ENCODE peak calls at places on chromosomes 1 and 21, in five cellular contexts. S is cardiac muscle cell, M is stomach, B is endothelial cell of umbilical vein, P is left lung. W is an unnamed sample.

GRCh38 chr1:161185282-161185682 is 8.0 kb upstream of the B4GALT3 start:
- DNase-seq in S (peak), M (peak), B (peak), P (peak), W (peak)

GRCh38 chr1:1430114-1430982 is 5.1 kb upstream of the VWA1 start:
- DNase-seq in S (peak), M (peak), B (peak), P (peak), W (peak)

GRCh38 chr1:195097316-195097715 is 1510.9 kb downstream of the KCNT2 start:
- DNase-seq in S (no peak), M (no peak), B (no peak), P (no peak), W (peak)

GRCh38 chr1:1440941-1441888 is 5.7 kb downstream of the VWA1 start:
- DNase-seq in S (peak), M (peak), B (peak), P (no peak), W (no peak)

GRCh38 chr1:210222288-210223006 is 10.1 kb upstream of the SERTAD4 start:
- DNase-seq in S (peak), M (peak), B (no peak), P (peak), W (peak)

GRCh38 chr1:30405081-30405480 is 318.3 kb downstream of the MATN1 start:
- DNase-seq in S (no peak), M (peak), B (no peak), P (peak), W (no peak)

GRCh38 chr21:25912402-25912746 is 177.6 kb downstream of the GABPA start:
- DNase-seq in S (no peak), M (no peak), B (no peak), P (no peak), W (no peak)

GRCh38 chr1:172638885-172639831 is 19.7 kb upstream of the FASLG start:
- DNase-seq in S (peak), M (no peak), B (no peak), P (no peak), W (peak)

GRCh38 chr21:35044770-35045538 is 4.1 kb downstream of the RUNX1 start:
- DNase-seq in S (no peak), M (no peak), B (no peak), P (no peak), W (no peak)

GRCh38 chr1:198632007-198632406 is 6.8 kb upstream of the PTPRC start:
- DNase-seq in S (no peak), M (no peak), B (no peak), P (no peak), W (no peak)

GRCh38 chr1:33168556-33169289 is 13.1 kb downstream of the TRIM62 start:
- DNase-seq in S (no peak), M (no peak), B (no peak), P (no peak), W (no peak)

GRCh38 chr1:6476483-6476882 is 10.5 kb upstream of the TNFRSF25 start:
- DNase-seq in S (no peak), M (no peak), B (no peak), P (no peak), W (no peak)

GRCh38 chr1:157115429-157115838 is 15.8 kb upstream of the ETV3L start:
- DNase-seq in S (no peak), M (no peak), B (no peak), P (no peak), W (no peak)

GRCh38 chr21:42471206-42471605 is 24.8 kb downstream of the RSPH1 start:
- DNase-seq in S (no peak), M (no peak), B (no peak), P (no peak), W (no peak)

GRCh38 chr1:108125312-108126138 is 74.6 kb downstream of the SLC25A24 start:
- DNase-seq in S (peak), M (peak), B (peak), P (peak), W (peak)

GRCh38 chr1:66747500-66747899 is 4.8 kb upstream of the DYNLT5 start:
- DNase-seq in S (no peak), M (no peak), B (no peak), P (no peak), W (peak)

GRCh38 chr21:34019402-34019801 is 54.0 kb upstream of the MRPS6 start:
- DNase-seq in S (no peak), M (no peak), B (no peak), P (no peak), W (no peak)

GRCh38 chr1:10601342-10602060 is 126.8 kb downstream of the PEX14 start:
- DNase-seq in S (no peak), M (no peak), B (no peak), P (no peak), W (no peak)

GRCh38 chr1:10596780-10597179 is 122.0 kb downstream of the PEX14 start:
- DNase-seq in S (no peak), M (no peak), B (peak), P (no peak), W (no peak)

GRCh38 chr1:10597492-10597891 is 122.7 kb downstream of the PEX14 start:
- DNase-seq in S (no peak), M (no peak), B (no peak), P (no peak), W (no peak)

GRCh38 chr1:10598088-10598712 is 123.5 kb downstream of the PEX14 start:
- DNase-seq in S (no peak), M (peak), B (no peak), P (no peak), W (no peak)

GRCh38 chr1:10599194-10599861 is 124.6 kb downstream of the PEX14 start:
- DNase-seq in S (peak), M (no peak), B (no peak), P (no peak), W (peak)
- H3K27ac ChIP-seq in S (no peak), M (no peak), B (no peak), P (peak), W (peak)

DNA sequence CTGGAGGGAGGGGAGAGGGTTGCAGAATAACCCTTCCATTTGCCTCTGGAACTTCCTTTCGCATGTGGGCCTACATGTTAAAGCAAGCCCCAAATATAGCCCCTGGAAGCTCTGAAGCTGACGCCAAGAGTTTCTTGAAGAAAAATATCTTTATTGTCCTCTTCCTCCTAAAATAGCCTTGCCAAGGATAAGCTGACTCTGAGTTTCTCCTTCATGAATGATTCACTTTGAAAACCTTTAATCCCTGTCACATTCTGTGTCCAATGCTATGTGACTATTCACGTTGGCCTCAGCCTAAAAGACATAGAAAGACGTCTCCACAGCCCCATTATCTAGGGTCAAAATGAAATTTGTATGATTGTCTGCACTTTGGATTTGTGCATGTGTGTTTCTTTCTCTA is 6.4 kb downstream of the C1orf116 start:
- DNase-seq in S (no peak), M (no peak), B (no peak), P (no peak), W (peak)
- H3K27ac ChIP-seq in S (peak), M (peak), B (no peak), P (peak), W (peak)

GRCh38 chr1:224543453-224543852 is 72.7 kb upstream of the CNIH3 start:
- DNase-seq in S (no peak), M (no peak), B (peak), P (no peak), W (peak)
- H3K27ac ChIP-seq in S (no peak), M (no peak), B (peak), P (peak), W (peak)

DNA sequence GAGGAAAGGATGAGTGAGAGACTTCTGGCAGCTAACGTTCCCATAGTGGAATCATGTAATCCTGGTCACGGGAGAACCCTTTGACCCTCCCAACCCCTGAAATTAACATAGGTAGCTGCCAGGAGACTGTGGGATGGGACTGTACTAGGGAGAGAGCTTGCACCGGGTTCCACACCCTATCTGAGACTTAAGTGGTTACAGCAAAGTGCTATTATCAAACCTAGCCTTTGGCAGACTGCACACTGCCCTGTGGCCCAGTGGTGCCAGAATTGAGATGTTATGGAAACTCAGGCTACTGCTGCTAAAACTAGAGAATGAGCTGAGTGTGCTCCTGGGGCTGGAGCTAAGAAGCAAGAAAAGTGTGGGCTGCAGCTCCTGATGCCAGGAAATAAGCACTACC is 79.6 kb upstream of the PDC start:
- DNase-seq in S (no peak), M (no peak), B (no peak), P (no peak), W (no peak)
- H3K27ac ChIP-seq in S (no peak), M (no peak), B (no peak), P (no peak), W (no peak)

GRCh38 chr1:159929155-159930051 is 4.1 kb upstream of the TAGLN2 start:
- DNase-seq in S (no peak), M (peak), B (no peak), P (no peak), W (no peak)
- H3K27ac ChIP-seq in S (no peak), M (peak), B (no peak), P (no peak), W (no peak)

GRCh38 chr1:115012434-115012833 is 17.2 kb upstream of the TSHB start:
- DNase-seq in S (no peak), M (no peak), B (no peak), P (no peak), W (no peak)
- H3K27ac ChIP-seq in S (no peak), M (no peak), B (no peak), P (no peak), W (no peak)

GRCh38 chr1:40257688-40258444 is at the start of gene ZMPSTE24:
- DNase-seq in S (peak), M (peak), B (peak), P (peak), W (peak)
- H3K27ac ChIP-seq in S (peak), M (peak), B (peak), P (peak), W (peak)

GRCh38 chr1:63601463-63601862 is 8.3 kb downstream of the PGM1 start:
- DNase-seq in S (no peak), M (no peak), B (no peak), P (no peak), W (no peak)
- H3K27ac ChIP-seq in S (no peak), M (no peak), B (no peak), P (no peak), W (no peak)